ENCODE peak calls at places on chromosomes 13 and 19, in six cellular contexts. I is BJ, H is cardiac fibroblast, W is Peyer's patch, Q is left ventricle myocardium inferior, T is left lung. J is an unnamed sample.

GRCh38 chr19:4597975-4598671 is 38.6 kb upstream of the SEMA6B start:
- DNase-seq in W (peak), I (no peak), T (no peak), H (peak), Q (no peak), J (no peak)

GRCh38 chr13:98335721-98336120 is 158.7 kb upstream of the RNF113B start:
- DNase-seq in Q (no peak), T (no peak), I (no peak), H (no peak), W (no peak), J (no peak)

GRCh38 chr19:46033401-46033800 is 7.4 kb downstream of the IGFL4 start:
- DNase-seq in I (no peak), W (no peak), Q (no peak), T (no peak), H (no peak), J (no peak)

GRCh38 chr13:40221460-40222201 is 444.8 kb downstream of the FOXO1 start:
- DNase-seq in W (peak), I (no peak), H (peak), T (no peak), Q (no peak), J (peak)

GRCh38 chr13:43331676-43332075 is 308.3 kb downstream of the DNAJC15 start:
- DNase-seq in W (no peak), T (no peak), H (peak), Q (no peak), I (no peak), J (peak)

GRCh38 chr13:25095862-25096453 is at the start of gene PABPC3:
- DNase-seq in T (no peak), Q (no peak), H (peak), I (no peak), W (no peak), J (peak)

GRCh38 chr13:32752997-32753606 is 166.8 kb downstream of the PDS5B start:
- DNase-seq in H (no peak), I (no peak), Q (no peak), T (no peak), W (no peak), J (no peak)

GRCh38 chr19:47494729-47495128 is 10.7 kb upstream of the KPTN start:
- DNase-seq in Q (no peak), T (no peak), W (no peak), H (no peak), I (no peak), J (no peak)

GRCh38 chr19:49691243-49692101 is 556 bp downstream of the CPT1C start:
- DNase-seq in H (peak), W (no peak), T (no peak), Q (peak), I (no peak), J (peak)

GRCh38 chr19:38122402-38123093 is 101.5 kb downstream of the DPF1 start:
- DNase-seq in H (no peak), I (no peak), W (no peak), T (no peak), Q (no peak), J (no peak)

GRCh38 chr13:104256701-104257100 is 1190.5 kb upstream of the SLC10A2 start:
- DNase-seq in W (no peak), T (no peak), Q (no peak), I (no peak), H (no peak), J (no peak)

GRCh38 chr13:39588384-39588783 is 14.6 kb downstream of the LHFPL6 start:
- DNase-seq in W (no peak), I (no peak), Q (no peak), H (no peak), T (no peak), J (no peak)

GRCh38 chr13:64446372-64446771 is 2783.8 kb downstream of the PCDH9 start:
- DNase-seq in W (no peak), I (no peak), H (no peak), Q (no peak), T (no peak), J (peak)

GRCh38 chr13:44876782-44877324 is 112.4 kb downstream of the NUFIP1 start:
- DNase-seq in Q (no peak), T (no peak), I (no peak), H (no peak), W (no peak), J (no peak)

GRCh38 chr13:90702050-90702449 is 645.4 kb upstream of the MIR17HG start:
- DNase-seq in Q (no peak), I (no peak), T (no peak), W (no peak), H (no peak), J (no peak)

GRCh38 chr13:46504036-46504435 is 48.9 kb upstream of the LRCH1 start:
- DNase-seq in W (no peak), H (no peak), T (no peak), Q (no peak), I (no peak), J (no peak)

GRCh38 chr13:40026174-40026585 is 370.7 kb downstream of the COG6 start:
- DNase-seq in T (no peak), H (no peak), Q (no peak), W (no peak), I (no peak), J (no peak)

DNA sequence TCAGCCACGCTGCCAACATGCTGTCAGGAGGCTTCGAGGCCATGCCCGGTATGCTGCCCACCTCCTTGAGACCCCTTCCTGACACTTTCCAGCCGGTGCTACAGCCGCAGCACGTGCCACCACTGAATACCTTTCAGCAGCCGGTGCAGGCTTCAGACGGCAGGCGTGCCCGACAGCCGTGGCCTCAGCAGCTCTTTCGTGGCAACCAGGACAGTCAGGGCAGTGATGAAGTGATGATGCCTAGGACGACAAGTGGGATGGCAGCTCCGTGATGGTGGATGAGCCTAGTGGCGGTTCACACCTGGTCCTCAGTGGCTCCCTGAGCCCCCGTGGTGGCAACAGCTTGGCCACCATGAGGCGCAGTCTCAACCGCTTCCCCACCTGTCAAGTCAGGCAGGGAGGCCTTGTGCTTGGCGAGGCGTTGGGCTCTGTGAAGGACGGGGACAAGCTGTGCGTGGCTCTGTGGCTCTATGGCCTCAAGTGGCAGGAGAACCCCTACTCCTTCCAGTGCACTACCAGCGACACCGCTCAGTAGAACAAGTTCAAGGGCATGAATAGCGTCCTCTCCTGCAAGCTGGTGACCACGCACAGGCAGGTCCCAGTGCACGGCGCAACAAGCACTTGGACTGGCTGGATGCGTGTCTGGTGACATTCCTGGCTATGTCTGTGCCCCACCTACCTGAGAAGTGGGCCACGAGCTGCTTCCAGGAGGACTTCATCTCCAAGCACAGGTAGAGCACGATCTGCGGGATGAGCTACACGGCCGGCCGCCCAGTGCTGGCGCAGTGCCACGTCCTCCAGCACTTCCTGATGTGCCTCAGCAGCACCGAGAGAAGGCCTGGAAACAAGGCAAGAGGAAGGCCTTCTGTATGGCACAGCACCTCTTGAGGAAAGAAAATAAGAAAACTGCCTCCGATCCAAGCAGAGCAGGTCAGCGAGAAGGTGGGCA is 18.2 kb upstream of the ZNF14 start:
- DNase-seq in W (no peak), I (no peak), T (no peak), H (no peak), Q (no peak), J (no peak)
- H3K4me3 ChIP-seq in W (no peak), I (no peak), T (no peak), H (no peak), Q (no peak), J (no peak)

DNA sequence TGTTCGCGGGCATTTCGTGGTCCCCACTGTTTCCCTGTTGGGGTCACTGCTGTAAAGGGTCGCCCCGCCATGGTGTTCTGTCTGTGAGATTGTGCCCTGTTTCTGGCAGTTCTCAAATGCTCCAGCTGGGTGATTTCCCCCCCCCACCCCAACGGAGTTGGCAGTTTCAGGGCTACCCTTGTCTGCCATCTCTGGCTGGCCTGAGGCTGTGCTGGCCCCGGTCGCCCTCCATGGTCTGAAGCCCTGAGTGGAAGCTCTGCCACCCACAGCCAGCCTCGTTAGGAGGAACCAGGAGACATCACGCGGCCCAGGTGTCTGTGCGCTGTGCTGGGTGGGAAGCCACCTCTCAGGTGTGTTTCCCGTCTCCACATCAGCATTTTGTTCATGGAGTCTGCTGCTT is 64.5 kb downstream of the MCF2L start:
- DNase-seq in W (no peak), Q (no peak), I (no peak), T (no peak), H (no peak), J (no peak)
- TF ChIP-seq CTCF in W (no peak), Q (no peak), I (no peak), T (no peak), H (no peak), J (no peak)

GRCh38 chr19:18672044-18672451 is 11.4 kb upstream of the CRTC1 start:
- DNase-seq in W (no peak), H (no peak), I (no peak), T (no peak), Q (no peak), J (no peak)
- H3K4me3 ChIP-seq in W (no peak), H (no peak), I (no peak), T (no peak), Q (no peak), J (no peak)

GRCh38 chr13:110812111-110812868 is 98.8 kb downstream of the ING1 start:
- DNase-seq in Q (no peak), I (no peak), T (no peak), W (no peak), H (peak), J (peak)
- TF ChIP-seq CTCF in Q (peak), I (peak), T (no peak), W (no peak), H (no peak), J (peak)

GRCh38 chr13:30803791-30804190 is 68.4 kb downstream of the ALOX5AP start:
- DNase-seq in Q (no peak), I (no peak), H (no peak), W (no peak), T (no peak), J (no peak)
- H3K4me3 ChIP-seq in Q (peak), I (no peak), H (no peak), W (no peak), T (no peak), J (no peak)

GRCh38 chr19:19349365-19349764 is 28.7 kb downstream of the MAU2 start:
- DNase-seq in W (no peak), H (no peak), Q (no peak), T (no peak), I (no peak), J (no peak)
- TF ChIP-seq CTCF in W (no peak), H (no peak), Q (no peak), T (no peak), I (no peak), J (no peak)

GRCh38 chr19:7505682-7506384 is 10.1 kb upstream of the ZNF358 start:
- DNase-seq in Q (no peak), T (peak), I (no peak), H (no peak), W (no peak), J (no peak)
- H3K4me3 ChIP-seq in Q (peak), T (no peak), I (no peak), H (no peak), W (peak), J (no peak)